ENCODE peak calls at places on chromosomes 7 and 10, in five cellular contexts. One of them, this sample, is unnamed.

GRCh38 chr7:6250364-6250833 is 22.0 kb downstream of the CYTH3 start:
- DNase-seq in foreskin fibroblast: no peak
- DNase-seq in stomach: no peak
- DNase-seq in fibroblast of the aortic adventitia: no peak
- DNase-seq in body of pancreas: no peak
- DNase-seq in this sample: no peak

GRCh38 chr10:61836888-61837747 is 64.4 kb upstream of the ARID5B start:
- DNase-seq in foreskin fibroblast: peak
- DNase-seq in body of pancreas: no peak
- DNase-seq in stomach: no peak
- DNase-seq in fibroblast of the aortic adventitia: peak
- DNase-seq in this sample: no peak

GRCh38 chr7:108001759-108002725 is 919 bp downstream of the LAMB1 start:
- DNase-seq in stomach: no peak
- DNase-seq in body of pancreas: peak
- DNase-seq in fibroblast of the aortic adventitia: peak
- DNase-seq in foreskin fibroblast: peak
- DNase-seq in this sample: no peak

GRCh38 chr10:70890917-70891431 is 2.6 kb upstream of the PCBD1 start:
- DNase-seq in body of pancreas: peak
- DNase-seq in foreskin fibroblast: peak
- DNase-seq in fibroblast of the aortic adventitia: peak
- DNase-seq in stomach: peak
- DNase-seq in this sample: no peak

GRCh38 chr7:158646766-158647474 is 57.7 kb downstream of the NCAPG2 start:
- DNase-seq in stomach: no peak
- DNase-seq in fibroblast of the aortic adventitia: no peak
- DNase-seq in foreskin fibroblast: no peak
- DNase-seq in body of pancreas: peak
- DNase-seq in this sample: no peak

GRCh38 chr7:89975577-89975976 is 178.7 kb upstream of the STEAP1 start:
- DNase-seq in body of pancreas: no peak
- DNase-seq in foreskin fibroblast: no peak
- DNase-seq in stomach: no peak
- DNase-seq in fibroblast of the aortic adventitia: no peak
- DNase-seq in this sample: no peak

GRCh38 chr10:50619882-50620281 is 3.9 kb downstream of the SGMS1 start:
- DNase-seq in foreskin fibroblast: no peak
- DNase-seq in stomach: no peak
- DNase-seq in body of pancreas: no peak
- DNase-seq in fibroblast of the aortic adventitia: peak
- DNase-seq in this sample: no peak

GRCh38 chr10:5488272-5489161 is 10.9 kb downstream of the CALML5 start:
- DNase-seq in foreskin fibroblast: no peak
- DNase-seq in fibroblast of the aortic adventitia: no peak
- DNase-seq in body of pancreas: peak
- DNase-seq in stomach: peak
- DNase-seq in this sample: no peak

GRCh38 chr7:157523371-157523765 is 186.6 kb downstream of the DNAJB6 start:
- DNase-seq in stomach: peak
- DNase-seq in foreskin fibroblast: no peak
- DNase-seq in body of pancreas: no peak
- DNase-seq in fibroblast of the aortic adventitia: no peak
- DNase-seq in this sample: no peak

GRCh38 chr7:39952791-39953190 is 2.7 kb downstream of the CDK13 start:
- DNase-seq in foreskin fibroblast: no peak
- DNase-seq in stomach: no peak
- DNase-seq in body of pancreas: no peak
- DNase-seq in fibroblast of the aortic adventitia: peak
- DNase-seq in this sample: no peak

GRCh38 chr7:32587431-32587948 is 92.2 kb downstream of the AVL9 start:
- DNase-seq in stomach: no peak
- DNase-seq in foreskin fibroblast: peak
- DNase-seq in body of pancreas: no peak
- DNase-seq in fibroblast of the aortic adventitia: peak
- DNase-seq in this sample: no peak

GRCh38 chr10:6100370-6100769 is 11.5 kb downstream of the RBM17 start:
- DNase-seq in body of pancreas: no peak
- DNase-seq in stomach: no peak
- DNase-seq in fibroblast of the aortic adventitia: no peak
- DNase-seq in foreskin fibroblast: no peak
- DNase-seq in this sample: no peak

GRCh38 chr10:117609095-117609821 is 66.7 kb downstream of the EMX2 start:
- DNase-seq in stomach: peak
- DNase-seq in foreskin fibroblast: peak
- DNase-seq in fibroblast of the aortic adventitia: peak
- DNase-seq in body of pancreas: peak
- DNase-seq in this sample: no peak

GRCh38 chr10:282294-283139 is 147.3 kb downstream of the ZMYND11 start:
- DNase-seq in foreskin fibroblast: peak
- DNase-seq in fibroblast of the aortic adventitia: peak
- DNase-seq in stomach: no peak
- DNase-seq in body of pancreas: no peak
- DNase-seq in this sample: peak

GRCh38 chr7:30974605-30975256 is 11.0 kb downstream of the GHRHR start:
- DNase-seq in foreskin fibroblast: no peak
- DNase-seq in body of pancreas: peak
- DNase-seq in fibroblast of the aortic adventitia: peak
- DNase-seq in stomach: peak
- DNase-seq in this sample: peak

GRCh38 chr10:101566333-101567164 is 21.5 kb downstream of the POLL start:
- DNase-seq in body of pancreas: no peak
- DNase-seq in fibroblast of the aortic adventitia: peak
- DNase-seq in stomach: no peak
- DNase-seq in foreskin fibroblast: no peak
- DNase-seq in this sample: peak

GRCh38 chr10:62726142-62726541 is 78.4 kb upstream of the ADO start:
- DNase-seq in foreskin fibroblast: no peak
- DNase-seq in fibroblast of the aortic adventitia: no peak
- DNase-seq in stomach: no peak
- DNase-seq in body of pancreas: no peak
- DNase-seq in this sample: peak

GRCh38 chr10:28872592-28873165 is 195.4 kb downstream of the BAMBI start:
- DNase-seq in fibroblast of the aortic adventitia: peak
- DNase-seq in foreskin fibroblast: no peak
- DNase-seq in stomach: no peak
- DNase-seq in body of pancreas: no peak
- DNase-seq in this sample: no peak

GRCh38 chr7:87474533-87475358 is 734 bp downstream of the ABCB4 start:
- DNase-seq in stomach: no peak
- DNase-seq in foreskin fibroblast: peak
- DNase-seq in body of pancreas: no peak
- DNase-seq in fibroblast of the aortic adventitia: peak
- DNase-seq in this sample: peak

GRCh38 chr10:119268871-119269506 is 61.6 kb downstream of the GRK5 start:
- DNase-seq in foreskin fibroblast: no peak
- DNase-seq in body of pancreas: no peak
- DNase-seq in stomach: no peak
- DNase-seq in fibroblast of the aortic adventitia: no peak
- DNase-seq in this sample: peak

GRCh38 chr7:93147358-93147757 is 827 bp downstream of the SAMD9L start:
- DNase-seq in stomach: peak
- DNase-seq in fibroblast of the aortic adventitia: peak
- DNase-seq in foreskin fibroblast: peak
- DNase-seq in body of pancreas: peak
- DNase-seq in this sample: no peak

GRCh38 chr10:79159141-79159619 is 90.4 kb downstream of the ZMIZ1 start:
- DNase-seq in fibroblast of the aortic adventitia: peak
- DNase-seq in stomach: no peak
- DNase-seq in body of pancreas: no peak
- DNase-seq in foreskin fibroblast: peak
- DNase-seq in this sample: no peak

GRCh38 chr10:77319557-77319956 is 318.1 kb downstream of the KCNMA1 start:
- DNase-seq in stomach: no peak
- DNase-seq in foreskin fibroblast: peak
- DNase-seq in fibroblast of the aortic adventitia: peak
- DNase-seq in body of pancreas: no peak
- DNase-seq in this sample: no peak

GRCh38 chr7:7739204-7739603 is 20.8 kb upstream of the RPA3 start:
- DNase-seq in fibroblast of the aortic adventitia: no peak
- DNase-seq in body of pancreas: no peak
- DNase-seq in foreskin fibroblast: no peak
- DNase-seq in stomach: no peak
- DNase-seq in this sample: no peak

GRCh38 chr10:97333351-97333600 is 1.3 kb downstream of the FRAT2 start:
- DNase-seq in foreskin fibroblast: no peak
- DNase-seq in fibroblast of the aortic adventitia: peak
- DNase-seq in stomach: no peak
- DNase-seq in body of pancreas: no peak
- DNase-seq in this sample: no peak
- TF ChIP-seq CTCF in foreskin fibroblast: no peak
- TF ChIP-seq CTCF in fibroblast of the aortic adventitia: no peak
- TF ChIP-seq CTCF in stomach: no peak
- TF ChIP-seq CTCF in body of pancreas: no peak
- TF ChIP-seq CTCF in this sample: peak

DNA sequence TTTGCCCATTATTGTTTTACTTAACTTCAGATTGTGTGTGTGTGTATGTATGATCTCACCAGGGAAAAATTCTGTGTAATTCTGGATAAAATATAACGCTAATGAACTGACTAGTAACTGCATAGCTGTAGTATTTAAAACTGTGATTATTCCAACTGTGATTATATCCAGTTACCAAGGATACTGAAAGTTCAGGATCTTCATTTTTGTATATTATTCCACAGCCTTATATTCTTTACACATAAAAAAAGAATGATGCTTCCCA is 2.9 kb downstream of the TWIST1 start:
- DNase-seq in fibroblast of the aortic adventitia: peak
- DNase-seq in foreskin fibroblast: no peak
- DNase-seq in body of pancreas: no peak
- DNase-seq in stomach: no peak
- DNase-seq in this sample: no peak
- H3K4me3 ChIP-seq in fibroblast of the aortic adventitia: peak
- H3K4me3 ChIP-seq in foreskin fibroblast: peak
- H3K4me3 ChIP-seq in body of pancreas: no peak
- H3K4me3 ChIP-seq in stomach: no peak
- H3K4me3 ChIP-seq in this sample: no peak

GRCh38 chr7:128891110-128891941 is 19.2 kb downstream of the KCP start:
- DNase-seq in stomach: no peak
- DNase-seq in fibroblast of the aortic adventitia: no peak
- DNase-seq in foreskin fibroblast: no peak
- DNase-seq in body of pancreas: peak
- DNase-seq in this sample: no peak
- TF ChIP-seq CTCF in stomach: no peak
- TF ChIP-seq CTCF in fibroblast of the aortic adventitia: no peak
- TF ChIP-seq CTCF in foreskin fibroblast: no peak
- TF ChIP-seq CTCF in body of pancreas: no peak
- TF ChIP-seq CTCF in this sample: no peak

GRCh38 chr10:132305654-132306340 is 2.0 kb downstream of the STK32C start:
- DNase-seq in body of pancreas: no peak
- DNase-seq in stomach: no peak
- DNase-seq in foreskin fibroblast: no peak
- DNase-seq in fibroblast of the aortic adventitia: no peak
- DNase-seq in this sample: no peak

GRCh38 chr10:132306951-132307751 is 599 bp downstream of the STK32C start:
- DNase-seq in fibroblast of the aortic adventitia: no peak
- DNase-seq in stomach: peak
- DNase-seq in foreskin fibroblast: no peak
- DNase-seq in body of pancreas: peak
- DNase-seq in this sample: no peak

GRCh38 chr10:132304756-132305509 is 2.8 kb downstream of the STK32C start:
- DNase-seq in foreskin fibroblast: no peak
- DNase-seq in stomach: no peak
- DNase-seq in fibroblast of the aortic adventitia: no peak
- DNase-seq in body of pancreas: no peak
- DNase-seq in this sample: no peak

GRCh38 chr10:132307823-132308587 is at the start of gene STK32C:
- DNase-seq in stomach: peak
- DNase-seq in fibroblast of the aortic adventitia: peak
- DNase-seq in body of pancreas: peak
- DNase-seq in foreskin fibroblast: peak
- DNase-seq in this sample: peak

GRCh38 chr10:132306341-132306685 is 1.4 kb downstream of the STK32C start:
- DNase-seq in stomach: no peak
- DNase-seq in foreskin fibroblast: no peak
- DNase-seq in fibroblast of the aortic adventitia: no peak
- DNase-seq in body of pancreas: no peak
- DNase-seq in this sample: no peak
- H3K4me3 ChIP-seq in stomach: peak
- H3K4me3 ChIP-seq in foreskin fibroblast: no peak
- H3K4me3 ChIP-seq in fibroblast of the aortic adventitia: no peak
- H3K4me3 ChIP-seq in body of pancreas: no peak
- H3K4me3 ChIP-seq in this sample: no peak